ENCODE peak calls at places on chromosomes 13 and 19, in eight cellular contexts. I is D721Med; U is amygdala; P is Right ventricle myocardium superior; K is psoas muscle; B is activated CD4-positive, CD25-positive, alpha-beta regulatory T cell treated with anti-CD3 and anti-CD28 coated beads, Interleukin-2, amount 50 U/mL, for 16 hours; T is NCI-H1092; H is activated CD4-positive, alpha-beta T cell treated with anti-CD3 and anti-CD28 coated beads, Interleukin-2, amount 10 ng/mL, durations not matched to agents 7 days and 5 days. R is an unnamed sample.

GRCh38 chr19:47093254-47093653 is 20.3 kb downstream of the ZC3H4 start:
- DNase-seq in I (no peak), U (no peak), P (no peak), K (peak), B (no peak), T (no peak), H (no peak), R (no peak)

GRCh38 chr19:51441410-51442390 is 16.6 kb downstream of the SIGLEC8 start:
- DNase-seq in I (no peak), U (no peak), P (no peak), K (no peak), B (peak), T (no peak), H (peak), R (peak)

GRCh38 chr19:1416014-1416841 is 8.8 kb downstream of the DAZAP1 start:
- DNase-seq in I (no peak), U (no peak), P (no peak), K (no peak), B (no peak), T (no peak), H (no peak), R (no peak)

GRCh38 chr19:5296457-5297271 is 43.9 kb downstream of the PTPRS start:
- DNase-seq in I (no peak), U (no peak), P (no peak), K (peak), B (no peak), T (no peak), H (no peak), R (no peak)

GRCh38 chr13:22369840-22370239 is 699.0 kb downstream of the FGF9 start:
- DNase-seq in I (no peak), U (no peak), P (no peak), K (no peak), B (no peak), T (no peak), H (no peak), R (no peak)

GRCh38 chr19:38389101-38389925 is 816 bp downstream of the SPRED3 start:
- DNase-seq in I (peak), U (no peak), P (no peak), K (no peak), B (no peak), T (no peak), H (no peak), R (no peak)

GRCh38 chr19:13834308-13834790 is 39.1 kb downstream of the ZSWIM4 start:
- DNase-seq in I (no peak), U (no peak), P (no peak), K (no peak), B (no peak), T (no peak), H (no peak), R (peak)

GRCh38 chr19:46731007-46731501 is 14.1 kb upstream of the PRKD2 start:
- DNase-seq in I (no peak), U (no peak), P (peak), K (peak), B (no peak), T (no peak), H (no peak), R (no peak)

GRCh38 chr13:49649244-49649962 is 21.1 kb downstream of the ARL11 start:
- DNase-seq in I (no peak), U (no peak), P (no peak), K (no peak), B (no peak), T (no peak), H (no peak), R (no peak)

GRCh38 chr13:111153977-111154332 is 38.8 kb downstream of the ARHGEF7 start:
- DNase-seq in I (no peak), U (peak), P (no peak), K (no peak), B (no peak), T (no peak), H (no peak), R (peak)

GRCh38 chr13:88895261-88895941 is 1224.2 kb downstream of the SLITRK5 start:
- DNase-seq in I (no peak), U (no peak), P (no peak), K (peak), B (no peak), T (no peak), H (no peak), R (no peak)

GRCh38 chr19:56162258-56162657 is 13.6 kb upstream of the GALP start:
- DNase-seq in I (no peak), U (no peak), P (no peak), K (no peak), B (no peak), T (no peak), H (no peak), R (no peak)

GRCh38 chr19:30871979-30872378 is 477.3 kb downstream of the TSHZ3 start:
- DNase-seq in I (no peak), U (no peak), P (no peak), K (no peak), B (no peak), T (no peak), H (no peak), R (no peak)

GRCh38 chr19:6890938-6891337 is 3.6 kb downstream of the ADGRE1 start:
- DNase-seq in I (no peak), U (no peak), P (no peak), K (no peak), B (no peak), T (no peak), H (peak), R (no peak)

R was measured in natural killer cell.